ENCODE peak calls at places on chromosomes 11 and 22, in eight cellular contexts. One of them, this sample, is unnamed. For H3K4me1, the result is how much of the 10 kb centered on the place peaks cover.

GRCh38 chr11:7261578-7261977 is 9.9 kb downstream of the SYT9 start:
- DNase-seq in kidney: no peak
- DNase-seq in neuronal stem cell: no peak
- DNase-seq in CD8-positive, alpha-beta memory T cell: no peak
- DNase-seq in aorta: no peak
- DNase-seq in heart right ventricle: no peak
- DNase-seq in psoas muscle: no peak
- DNase-seq in cardiac muscle cell: no peak
- DNase-seq in this sample: no peak

GRCh38 chr11:39810358-39810757 is 1649.1 kb downstream of the LRRC4C start:
- DNase-seq in psoas muscle: no peak
- DNase-seq in cardiac muscle cell: no peak
- DNase-seq in neuronal stem cell: no peak
- DNase-seq in CD8-positive, alpha-beta memory T cell: no peak
- DNase-seq in kidney: no peak
- DNase-seq in aorta: no peak
- DNase-seq in heart right ventricle: no peak
- DNase-seq in this sample: no peak

GRCh38 chr11:65651589-65652510 is 10.9 kb downstream of the RELA start:
- DNase-seq in neuronal stem cell: no peak
- DNase-seq in psoas muscle: no peak
- DNase-seq in heart right ventricle: no peak
- DNase-seq in cardiac muscle cell: peak
- DNase-seq in CD8-positive, alpha-beta memory T cell: peak
- DNase-seq in aorta: peak
- DNase-seq in kidney: peak
- DNase-seq in this sample: peak

GRCh38 chr11:28924007-28924406 is 815.8 kb downstream of the METTL15 start:
- DNase-seq in psoas muscle: no peak
- DNase-seq in CD8-positive, alpha-beta memory T cell: no peak
- DNase-seq in heart right ventricle: no peak
- DNase-seq in cardiac muscle cell: no peak
- DNase-seq in neuronal stem cell: no peak
- DNase-seq in aorta: no peak
- DNase-seq in kidney: no peak
- DNase-seq in this sample: no peak

GRCh38 chr22:49688516-49689254 is 139.0 kb downstream of the BRD1 start:
- DNase-seq in psoas muscle: no peak
- DNase-seq in CD8-positive, alpha-beta memory T cell: no peak
- DNase-seq in cardiac muscle cell: no peak
- DNase-seq in heart right ventricle: no peak
- DNase-seq in neuronal stem cell: no peak
- DNase-seq in aorta: no peak
- DNase-seq in kidney: no peak
- DNase-seq in this sample: no peak

GRCh38 chr11:130042093-130042591 is 27.6 kb upstream of the APLP2 start:
- DNase-seq in neuronal stem cell: no peak
- DNase-seq in CD8-positive, alpha-beta memory T cell: no peak
- DNase-seq in aorta: no peak
- DNase-seq in psoas muscle: no peak
- DNase-seq in kidney: peak
- DNase-seq in heart right ventricle: peak
- DNase-seq in cardiac muscle cell: peak
- DNase-seq in this sample: no peak

GRCh38 chr11:123206671-123207421 is 11.8 kb upstream of the CLMP start:
- DNase-seq in kidney: no peak
- DNase-seq in aorta: no peak
- DNase-seq in neuronal stem cell: peak
- DNase-seq in heart right ventricle: no peak
- DNase-seq in psoas muscle: no peak
- DNase-seq in cardiac muscle cell: peak
- DNase-seq in CD8-positive, alpha-beta memory T cell: no peak
- DNase-seq in this sample: no peak

GRCh38 chr11:85787809-85788805 is 22.8 kb downstream of the SYTL2 start:
- DNase-seq in kidney: no peak
- DNase-seq in heart right ventricle: no peak
- DNase-seq in psoas muscle: no peak
- DNase-seq in neuronal stem cell: no peak
- DNase-seq in cardiac muscle cell: no peak
- DNase-seq in CD8-positive, alpha-beta memory T cell: no peak
- DNase-seq in aorta: no peak
- DNase-seq in this sample: no peak

GRCh38 chr11:64665381-64665780 is 57.6 kb downstream of the NRXN2 start:
- DNase-seq in aorta: peak
- DNase-seq in kidney: peak
- DNase-seq in neuronal stem cell: no peak
- DNase-seq in psoas muscle: peak
- DNase-seq in cardiac muscle cell: no peak
- DNase-seq in CD8-positive, alpha-beta memory T cell: no peak
- DNase-seq in heart right ventricle: no peak
- DNase-seq in this sample: no peak

GRCh38 chr11:130451261-130452019 is 3.0 kb downstream of the ADAMTS15 start:
- DNase-seq in psoas muscle: no peak
- DNase-seq in aorta: no peak
- DNase-seq in neuronal stem cell: no peak
- DNase-seq in kidney: no peak
- DNase-seq in heart right ventricle: peak
- DNase-seq in cardiac muscle cell: peak
- DNase-seq in CD8-positive, alpha-beta memory T cell: no peak
- DNase-seq in this sample: no peak

GRCh38 chr11:100719362-100719761 is 32.3 kb downstream of the ARHGAP42 start:
- DNase-seq in aorta: no peak
- DNase-seq in psoas muscle: no peak
- DNase-seq in heart right ventricle: peak
- DNase-seq in neuronal stem cell: no peak
- DNase-seq in CD8-positive, alpha-beta memory T cell: no peak
- DNase-seq in cardiac muscle cell: peak
- DNase-seq in kidney: no peak
- DNase-seq in this sample: no peak

GRCh38 chr11:120714448-120714847 is 202.9 kb downstream of the GRIK4 start:
- DNase-seq in kidney: no peak
- DNase-seq in aorta: no peak
- DNase-seq in psoas muscle: no peak
- DNase-seq in CD8-positive, alpha-beta memory T cell: no peak
- DNase-seq in heart right ventricle: no peak
- DNase-seq in neuronal stem cell: no peak
- DNase-seq in cardiac muscle cell: no peak
- DNase-seq in this sample: no peak

GRCh38 chr22:45891996-45892621 is 84.9 kb downstream of the WNT7B start:
- DNase-seq in aorta: peak
- DNase-seq in psoas muscle: peak
- DNase-seq in kidney: peak
- DNase-seq in CD8-positive, alpha-beta memory T cell: no peak
- DNase-seq in cardiac muscle cell: no peak
- DNase-seq in neuronal stem cell: no peak
- DNase-seq in heart right ventricle: no peak
- DNase-seq in this sample: peak

GRCh38 chr11:16669799-16670415 is 68.5 kb upstream of the C11orf58 start:
- DNase-seq in neuronal stem cell: no peak
- DNase-seq in aorta: no peak
- DNase-seq in kidney: no peak
- DNase-seq in cardiac muscle cell: peak
- DNase-seq in heart right ventricle: no peak
- DNase-seq in psoas muscle: no peak
- DNase-seq in CD8-positive, alpha-beta memory T cell: no peak
- DNase-seq in this sample: no peak

GRCh38 chr22:44462246-44463015 is 35.6 kb downstream of the RTL6 start:
- DNase-seq in aorta: no peak
- DNase-seq in heart right ventricle: no peak
- DNase-seq in kidney: peak
- DNase-seq in neuronal stem cell: no peak
- DNase-seq in CD8-positive, alpha-beta memory T cell: no peak
- DNase-seq in cardiac muscle cell: peak
- DNase-seq in psoas muscle: no peak
- DNase-seq in this sample: peak

GRCh38 chr11:67564230-67564629 is 19.4 kb upstream of the GSTP1 start:
- DNase-seq in kidney: no peak
- DNase-seq in neuronal stem cell: no peak
- DNase-seq in cardiac muscle cell: no peak
- DNase-seq in psoas muscle: no peak
- DNase-seq in heart right ventricle: no peak
- DNase-seq in aorta: no peak
- DNase-seq in CD8-positive, alpha-beta memory T cell: no peak
- DNase-seq in this sample: no peak

GRCh38 chr11:65043881-65044501 is 3.0 kb downstream of the SAC3D1 start:
- DNase-seq in psoas muscle: peak
- DNase-seq in cardiac muscle cell: peak
- DNase-seq in CD8-positive, alpha-beta memory T cell: no peak
- DNase-seq in aorta: peak
- DNase-seq in heart right ventricle: peak
- DNase-seq in kidney: no peak
- DNase-seq in neuronal stem cell: no peak
- DNase-seq in this sample: peak

GRCh38 chr11:26837154-26837553 is 115.3 kb upstream of the SLC5A12 start:
- DNase-seq in CD8-positive, alpha-beta memory T cell: no peak
- DNase-seq in aorta: no peak
- DNase-seq in heart right ventricle: no peak
- DNase-seq in kidney: no peak
- DNase-seq in neuronal stem cell: no peak
- DNase-seq in cardiac muscle cell: no peak
- DNase-seq in psoas muscle: no peak
- DNase-seq in this sample: no peak

GRCh38 chr11:57294225-57295131 is 30.3 kb downstream of the TNKS1BP1 start:
- DNase-seq in aorta: no peak
- DNase-seq in neuronal stem cell: no peak
- DNase-seq in heart right ventricle: no peak
- DNase-seq in kidney: no peak
- DNase-seq in cardiac muscle cell: peak
- DNase-seq in CD8-positive, alpha-beta memory T cell: no peak
- DNase-seq in psoas muscle: no peak
- DNase-seq in this sample: no peak

GRCh38 chr11:94141511-94142307 is 13.1 kb downstream of the PANX1 start:
- DNase-seq in psoas muscle: no peak
- DNase-seq in aorta: no peak
- DNase-seq in CD8-positive, alpha-beta memory T cell: no peak
- DNase-seq in cardiac muscle cell: no peak
- DNase-seq in neuronal stem cell: no peak
- DNase-seq in kidney: no peak
- DNase-seq in heart right ventricle: no peak
- DNase-seq in this sample: no peak

GRCh38 chr11:15497366-15497765 is 382.6 kb downstream of the INSC start:
- DNase-seq in cardiac muscle cell: no peak
- DNase-seq in neuronal stem cell: no peak
- DNase-seq in aorta: no peak
- DNase-seq in kidney: no peak
- DNase-seq in psoas muscle: no peak
- DNase-seq in heart right ventricle: peak
- DNase-seq in CD8-positive, alpha-beta memory T cell: no peak
- DNase-seq in this sample: no peak
- H3K27ac ChIP-seq in cardiac muscle cell: no peak
- H3K27ac ChIP-seq in neuronal stem cell: no peak
- H3K27ac ChIP-seq in aorta: no peak
- H3K27ac ChIP-seq in kidney: no peak
- H3K27ac ChIP-seq in psoas muscle: no peak
- H3K27ac ChIP-seq in heart right ventricle: no peak
- H3K27ac ChIP-seq in CD8-positive, alpha-beta memory T cell: no peak
- H3K27ac ChIP-seq in this sample: no peak

GRCh38 chr22:40626826-40627225 is 9.7 kb downstream of the MRTFA start:
- DNase-seq in heart right ventricle: no peak
- DNase-seq in kidney: no peak
- DNase-seq in cardiac muscle cell: peak
- DNase-seq in CD8-positive, alpha-beta memory T cell: no peak
- DNase-seq in aorta: no peak
- DNase-seq in neuronal stem cell: no peak
- DNase-seq in psoas muscle: no peak
- DNase-seq in this sample: no peak
- H3K4me1 ChIP-seq in heart right ventricle: under half
- H3K4me1 ChIP-seq in kidney: under half
- H3K4me1 ChIP-seq in cardiac muscle cell: under half
- H3K4me1 ChIP-seq in CD8-positive, alpha-beta memory T cell: under half
- H3K4me1 ChIP-seq in aorta: under half
- H3K4me1 ChIP-seq in neuronal stem cell: under half
- H3K4me1 ChIP-seq in psoas muscle: under half
- H3K4me1 ChIP-seq in this sample: under half

DNA sequence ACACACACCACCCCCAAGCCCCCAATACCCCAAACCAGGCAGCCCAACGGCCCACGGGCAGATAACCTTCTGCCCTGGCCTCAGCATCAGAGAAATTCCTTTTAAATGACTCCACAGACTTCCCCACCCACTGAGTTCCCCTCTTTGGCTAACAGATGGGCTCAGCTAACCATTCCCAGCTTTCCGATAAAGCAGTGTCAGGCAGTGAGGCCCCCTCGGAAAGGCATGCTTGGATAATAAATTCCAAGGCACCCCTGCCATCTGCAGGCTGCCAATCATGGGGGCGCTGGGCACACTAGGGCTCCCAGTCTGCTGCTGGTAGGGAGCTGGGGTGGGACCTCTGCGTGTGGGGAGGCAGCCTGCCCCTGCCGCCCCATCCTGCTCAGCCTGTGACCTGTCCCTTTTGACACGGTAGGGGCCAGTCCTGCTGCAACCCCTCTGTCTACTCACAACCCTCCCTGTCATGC is 453.6 kb downstream of the MIAT start:
- DNase-seq in cardiac muscle cell: peak
- DNase-seq in neuronal stem cell: no peak
- DNase-seq in CD8-positive, alpha-beta memory T cell: no peak
- DNase-seq in aorta: no peak
- DNase-seq in kidney: no peak
- DNase-seq in heart right ventricle: no peak
- DNase-seq in psoas muscle: no peak
- DNase-seq in this sample: no peak
- H3K27ac ChIP-seq in cardiac muscle cell: peak
- H3K27ac ChIP-seq in neuronal stem cell: no peak
- H3K27ac ChIP-seq in CD8-positive, alpha-beta memory T cell: no peak
- H3K27ac ChIP-seq in aorta: no peak
- H3K27ac ChIP-seq in kidney: no peak
- H3K27ac ChIP-seq in heart right ventricle: no peak
- H3K27ac ChIP-seq in psoas muscle: no peak
- H3K27ac ChIP-seq in this sample: no peak

GRCh38 chr22:28243539-28243938 is 324.5 kb upstream of the PITPNB start:
- DNase-seq in neuronal stem cell: no peak
- DNase-seq in aorta: no peak
- DNase-seq in cardiac muscle cell: peak
- DNase-seq in heart right ventricle: no peak
- DNase-seq in CD8-positive, alpha-beta memory T cell: no peak
- DNase-seq in psoas muscle: no peak
- DNase-seq in kidney: no peak
- DNase-seq in this sample: no peak

GRCh38 chr22:28245579-28246224 is 326.6 kb upstream of the PITPNB start:
- DNase-seq in aorta: no peak
- DNase-seq in cardiac muscle cell: no peak
- DNase-seq in psoas muscle: no peak
- DNase-seq in heart right ventricle: no peak
- DNase-seq in kidney: no peak
- DNase-seq in CD8-positive, alpha-beta memory T cell: no peak
- DNase-seq in neuronal stem cell: no peak
- DNase-seq in this sample: no peak

GRCh38 chr22:28247114-28247513 is 328.1 kb upstream of the PITPNB start:
- DNase-seq in aorta: no peak
- DNase-seq in neuronal stem cell: no peak
- DNase-seq in kidney: no peak
- DNase-seq in cardiac muscle cell: no peak
- DNase-seq in heart right ventricle: no peak
- DNase-seq in psoas muscle: no peak
- DNase-seq in CD8-positive, alpha-beta memory T cell: no peak
- DNase-seq in this sample: no peak

GRCh38 chr22:28246392-28246791 is 327.3 kb upstream of the PITPNB start:
- DNase-seq in CD8-positive, alpha-beta memory T cell: no peak
- DNase-seq in cardiac muscle cell: peak
- DNase-seq in psoas muscle: no peak
- DNase-seq in kidney: no peak
- DNase-seq in aorta: no peak
- DNase-seq in heart right ventricle: no peak
- DNase-seq in neuronal stem cell: no peak
- DNase-seq in this sample: no peak

GRCh38 chr22:28244760-28245159 is 325.7 kb upstream of the PITPNB start:
- DNase-seq in psoas muscle: no peak
- DNase-seq in neuronal stem cell: no peak
- DNase-seq in kidney: no peak
- DNase-seq in cardiac muscle cell: no peak
- DNase-seq in heart right ventricle: no peak
- DNase-seq in CD8-positive, alpha-beta memory T cell: no peak
- DNase-seq in aorta: no peak
- DNase-seq in this sample: no peak
- H3K4me1 ChIP-seq in psoas muscle: under half
- H3K4me1 ChIP-seq in neuronal stem cell: under half
- H3K4me1 ChIP-seq in kidney: under half
- H3K4me1 ChIP-seq in cardiac muscle cell: half or more
- H3K4me1 ChIP-seq in heart right ventricle: under half
- H3K4me1 ChIP-seq in CD8-positive, alpha-beta memory T cell: under half
- H3K4me1 ChIP-seq in aorta: under half
- H3K4me1 ChIP-seq in this sample: under half

This sample was measured in spleen.